ENCODE peak calls at places on chromosomes 7 and 10, in five cellular contexts. G is endothelial cell of umbilical vein, N is RWPE1, I is left ventricle myocardium inferior, M is astrocyte of the spinal cord. F is an unnamed sample.
A peak's percentile ranks its signal among the peaks of the same experiment; 100 is the strongest.

GRCh38 chr7:56493196-56493595 is 377.0 kb upstream of the NUPR2 start:
- DNase-seq in G (no peak), N (no peak), I (no peak), M (no peak), F (no peak)

GRCh38 chr10:129961274-129961839 is 2.7 kb downstream of the EBF3 start:
- DNase-seq in G (no peak), N (no peak), I (no peak), M (no peak), F (no peak)

GRCh38 chr10:70779088-70779487 is 6.1 kb downstream of the TBATA start:
- DNase-seq in G (no peak), N (no peak), I (no peak), M (no peak), F (no peak)

GRCh38 chr7:157845203-157845810 is 508.5 kb downstream of the DNAJB6 start:
- DNase-seq in G (no peak), N (peak; percentile 10), I (no peak), M (peak; percentile 17), F (no peak)

GRCh38 chr10:104049497-104050250 is 36.0 kb downstream of the COL17A1 start:
- DNase-seq in G (peak; percentile 76), N (peak; percentile 92), I (no peak), M (peak; percentile 67), F (no peak)

GRCh38 chr7:151825711-151826110 is 51.2 kb downstream of the PRKAG2 start:
- DNase-seq in G (no peak), N (no peak), I (no peak), M (no peak), F (no peak)

GRCh38 chr10:17599089-17599488 is 18.1 kb downstream of the HACD1 start:
- DNase-seq in G (peak; percentile 63), N (peak; percentile 31), I (no peak), M (peak; percentile 66), F (no peak)

GRCh38 chr7:1241510-1242128 is 8.9 kb downstream of the UNCX start:
- DNase-seq in G (no peak), N (no peak), I (no peak), M (no peak), F (no peak)

GRCh38 chr7:117308891-117309290 is 14.0 kb downstream of the WNT2 start:
- DNase-seq in G (no peak), N (no peak), I (no peak), M (no peak), F (no peak)

GRCh38 chr10:63491558-63492316 is 26.0 kb upstream of the JMJD1C start:
- DNase-seq in G (no peak), N (peak; percentile 63), I (no peak), M (peak; percentile 78), F (peak; percentile 63)

GRCh38 chr7:67788689-67789088 is 792.1 kb downstream of the TYW1 start:
- DNase-seq in G (no peak), N (no peak), I (no peak), M (no peak), F (no peak)

GRCh38 chr7:17530741-17531417 is 232.4 kb downstream of the AHR start:
- DNase-seq in G (peak; percentile 60), N (peak; percentile 29), I (no peak), M (peak; percentile 51), F (no peak)

GRCh38 chr7:128833148-128833938 is 3.1 kb downstream of the FLNC start:
- DNase-seq in G (peak; percentile 98), N (no peak), I (peak; percentile 77), M (peak; percentile 95), F (no peak)

GRCh38 chr10:77409697-77410471 is 227.7 kb downstream of the KCNMA1 start:
- DNase-seq in G (no peak), N (no peak), I (no peak), M (no peak), F (no peak)

GRCh38 chr7:128831178-128831993 is 1.2 kb downstream of the FLNC start:
- DNase-seq in G (peak; percentile 65), N (no peak), I (peak; percentile 71), M (peak; percentile 87), F (peak; percentile 50)

GRCh38 chr7:32335107-32335506 is 155.1 kb downstream of the LSM5 start:
- DNase-seq in G (no peak), N (peak; percentile 70), I (no peak), M (no peak), F (no peak)

GRCh38 chr10:132115736-132116135 is 50.0 kb downstream of the JAKMIP3 start:
- DNase-seq in G (no peak), N (no peak), I (peak; percentile 19), M (no peak), F (no peak)

GRCh38 chr7:103343332-103343731 is 1.2 kb downstream of the DNAJC2 start:
- DNase-seq in G (no peak), N (no peak), I (no peak), M (no peak), F (no peak)

GRCh38 chr10:78867555-78867939 is 201.2 kb upstream of the ZMIZ1 start:
- DNase-seq in G (no peak), N (no peak), I (no peak), M (no peak), F (no peak)

GRCh38 chr7:37259381-37259821 is 189.3 kb downstream of the ELMO1 start:
- DNase-seq in G (peak; percentile 28), N (no peak), I (no peak), M (no peak), F (no peak)

GRCh38 chr10:18341063-18341462 is 200.8 kb downstream of the CACNB2 start:
- DNase-seq in G (no peak), N (no peak), I (no peak), M (no peak), F (no peak)

GRCh38 chr7:12947465-12947864 is 260.0 kb downstream of the ARL4A start:
- DNase-seq in G (no peak), N (no peak), I (no peak), M (no peak), F (no peak)

GRCh38 chr7:155353256-155353897 is 55.7 kb downstream of the INSIG1 start:
- DNase-seq in G (no peak), N (no peak), I (no peak), M (no peak), F (no peak)

GRCh38 chr10:65723525-65723924 is 1202.3 kb upstream of the LRRTM3 start:
- DNase-seq in G (no peak), N (no peak), I (no peak), M (no peak), F (no peak)

GRCh38 chr7:101575168-101575567 is 53.9 kb downstream of the MYL10 start:
- DNase-seq in G (no peak), N (no peak), I (no peak), M (no peak), F (no peak)

GRCh38 chr7:139112741-139113250 is 3.3 kb upstream of the ZC3HAV1 start:
- DNase-seq in G (no peak), N (no peak), I (no peak), M (no peak), F (no peak)

GRCh38 chr10:79079490-79080355 is 11.0 kb downstream of the ZMIZ1 start:
- DNase-seq in G (peak; percentile 20), N (no peak), I (peak; percentile 67), M (peak; percentile 64), F (no peak)

GRCh38 chr7:17142831-17143541 is 155.5 kb upstream of the AHR start:
- DNase-seq in G (peak; percentile 38), N (no peak), I (no peak), M (peak; percentile 8), F (no peak)

GRCh38 chr10:22764639-22765038 is 50.3 kb upstream of the PIP4K2A start:
- DNase-seq in G (no peak), N (no peak), I (no peak), M (no peak), F (no peak)

GRCh38 chr7:151017953-151018420 is 6.3 kb downstream of the ATG9B start:
- DNase-seq in G (peak; percentile 58), N (peak; percentile 41), I (peak; percentile 67), M (peak; percentile 30), F (no peak)

GRCh38 chr7:2631924-2632716 is at the start of gene TTYH3:
- DNase-seq in G (peak; percentile 5), N (no peak), I (no peak), M (no peak), F (no peak)

GRCh38 chr7:74480861-74481417 is 27.2 kb downstream of the GTF2IRD1 start:
- DNase-seq in G (peak; percentile 66), N (no peak), I (peak; percentile 49), M (peak; percentile 64), F (peak; percentile 42)

GRCh38 chr7:75596727-75597614 is 104.9 kb downstream of the SPDYE5 start:
- DNase-seq in G (peak; percentile 62), N (peak; percentile 38), I (no peak), M (peak; percentile 36), F (no peak)

GRCh38 chr7:133530682-133531081 is 277.8 kb downstream of the EXOC4 start:
- DNase-seq in G (peak; percentile 19), N (no peak), I (no peak), M (peak; percentile 65), F (peak; percentile 55)

GRCh38 chr7:123148813-123149212 is 51.0 kb downstream of the SLC13A1 start:
- DNase-seq in G (peak; percentile 19), N (no peak), I (no peak), M (peak; percentile 14), F (no peak)
- TF ChIP-seq CTCF in G (no peak), N (no peak), I (peak; percentile 10), M (peak; percentile 9), F (no peak)

DNA sequence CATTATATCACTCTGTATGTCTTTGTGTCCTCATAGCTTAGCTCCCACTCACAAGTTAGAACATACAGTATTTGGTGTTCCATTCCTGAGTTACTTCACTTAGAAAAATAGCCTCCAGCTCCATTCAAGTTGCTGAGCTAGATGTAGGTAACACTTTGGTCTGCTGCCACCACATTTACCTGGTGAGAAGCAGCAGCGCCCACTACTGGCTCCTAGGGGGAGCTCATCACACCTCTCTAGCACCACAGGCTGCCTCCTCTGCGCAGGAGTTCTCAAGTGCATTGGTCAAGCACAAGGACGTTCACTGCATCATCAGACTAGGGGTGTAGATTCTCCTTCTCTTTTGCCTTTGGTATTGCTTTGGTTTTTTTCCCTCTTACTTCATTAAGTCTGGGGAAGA is 530.9 kb upstream of the AUTS2 start:
- DNase-seq in G (no peak), N (no peak), I (no peak), M (no peak), F (no peak)
- TF ChIP-seq CTCF in G (no peak), N (no peak), I (peak; percentile 37), M (peak; percentile 3), F (no peak)

GRCh38 chr7:142528608-142529408 is 220.5 kb upstream of the PRSS1 start:
- DNase-seq in G (no peak), N (no peak), I (no peak), M (no peak), F (no peak)
- TF ChIP-seq CTCF in G (peak; percentile 10), N (no peak), I (no peak), M (no peak), F (no peak)

GRCh38 chr10:111113238-111113960 is 36.6 kb downstream of the ADRA2A start:
- DNase-seq in G (no peak), N (no peak), I (no peak), M (no peak), F (no peak)
- TF ChIP-seq CTCF in G (no peak), N (no peak), I (no peak), M (no peak), F (no peak)

GRCh38 chr7:105934577-105935185 is 28.4 kb upstream of the CDHR3 start:
- DNase-seq in G (no peak), N (peak; percentile 29), I (no peak), M (peak; percentile 40), F (peak; percentile 47)
- TF ChIP-seq CTCF in G (no peak), N (no peak), I (peak; percentile 63), M (peak; percentile 37), F (peak; percentile 38)